ENCODE peak calls at places on chromosomes 2 and 18, in six cellular contexts. I is A549, F is GM23338, U is cardiac muscle cell, E is lower leg skin, C is prostate gland. O is an unnamed sample.

GRCh38 chr2:219368690-219369108 is 19.0 kb downstream of the DNPEP start:
- DNase-seq in I (peak), F (no peak), U (no peak), E (no peak), C (peak), O (peak)

GRCh38 chr2:236295481-236295880 is 31.3 kb upstream of the ASB18 start:
- DNase-seq in I (no peak), F (no peak), U (no peak), E (peak), C (no peak), O (no peak)

GRCh38 chr2:126804347-126804746 is 94.3 kb upstream of the TEX51 start:
- DNase-seq in I (no peak), F (no peak), U (no peak), E (peak), C (no peak), O (no peak)

GRCh38 chr2:68925298-68925885 is 27.3 kb downstream of the GKN2 start:
- DNase-seq in I (peak), F (peak), U (peak), E (no peak), C (peak), O (no peak)

GRCh38 chr2:174952607-174953006 is 52.6 kb downstream of the CHN1 start:
- DNase-seq in I (no peak), F (no peak), U (no peak), E (no peak), C (no peak), O (no peak)

GRCh38 chr2:165058471-165059265 is 103.3 kb upstream of the SLC38A11 start:
- DNase-seq in I (no peak), F (no peak), U (no peak), E (no peak), C (no peak), O (no peak)

GRCh38 chr18:67672142-67672541 is 155.6 kb upstream of the DSEL start:
- DNase-seq in I (no peak), F (no peak), U (no peak), E (no peak), C (no peak), O (no peak)

GRCh38 chr18:37341016-37341415 is 224.6 kb downstream of the CELF4 start:
- DNase-seq in I (no peak), F (no peak), U (no peak), E (no peak), C (no peak), O (no peak)

GRCh38 chr2:79125721-79125985 is 5.4 kb downstream of the REG1A start:
- DNase-seq in I (no peak), F (no peak), U (no peak), E (no peak), C (no peak), O (no peak)

GRCh38 chr2:79124907-79125720 is 4.8 kb downstream of the REG1A start:
- DNase-seq in I (no peak), F (no peak), U (no peak), E (no peak), C (no peak), O (no peak)

GRCh38 chr2:79116997-79117928 is 3.0 kb upstream of the REG1A start:
- DNase-seq in I (no peak), F (no peak), U (no peak), E (no peak), C (no peak), O (peak)

GRCh38 chr2:79120194-79120713 is at the start of gene REG1A:
- DNase-seq in I (no peak), F (no peak), U (no peak), E (no peak), C (no peak), O (no peak)

DNA sequence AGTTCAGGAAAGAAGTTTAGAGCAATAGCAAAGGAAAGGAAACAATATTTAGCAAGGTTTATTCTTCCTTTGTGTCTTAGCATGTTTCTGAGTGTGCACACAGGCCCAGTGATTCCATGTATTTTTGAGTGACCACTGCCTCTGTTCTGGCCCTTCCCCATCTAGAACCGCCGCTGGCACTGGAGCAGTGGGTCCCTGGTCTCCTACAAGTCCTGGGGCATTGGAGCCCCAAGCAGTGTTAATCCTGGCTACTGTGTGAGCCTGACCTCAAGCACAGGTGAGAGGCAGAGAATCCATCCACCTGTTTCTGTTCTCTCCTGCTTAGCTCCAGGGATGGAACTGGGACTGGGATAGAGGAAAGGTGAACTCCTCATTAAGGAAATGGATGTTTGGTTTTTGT is 2.4 kb downstream of the REG1A start:
- DNase-seq in I (no peak), F (no peak), U (no peak), E (no peak), C (no peak), O (no peak)
- H3K4me3 ChIP-seq in I (no peak), F (no peak), U (no peak), E (no peak), C (no peak), O (no peak)

GRCh38 chr2:18378020-18378653 is 182.3 kb downstream of the RDH14 start:
- DNase-seq in I (peak), F (peak), U (peak), E (no peak), C (peak), O (peak)
- TF ChIP-seq CTCF in I (peak), F (peak), U (peak), E (no peak), C (peak), O (peak)

DNA sequence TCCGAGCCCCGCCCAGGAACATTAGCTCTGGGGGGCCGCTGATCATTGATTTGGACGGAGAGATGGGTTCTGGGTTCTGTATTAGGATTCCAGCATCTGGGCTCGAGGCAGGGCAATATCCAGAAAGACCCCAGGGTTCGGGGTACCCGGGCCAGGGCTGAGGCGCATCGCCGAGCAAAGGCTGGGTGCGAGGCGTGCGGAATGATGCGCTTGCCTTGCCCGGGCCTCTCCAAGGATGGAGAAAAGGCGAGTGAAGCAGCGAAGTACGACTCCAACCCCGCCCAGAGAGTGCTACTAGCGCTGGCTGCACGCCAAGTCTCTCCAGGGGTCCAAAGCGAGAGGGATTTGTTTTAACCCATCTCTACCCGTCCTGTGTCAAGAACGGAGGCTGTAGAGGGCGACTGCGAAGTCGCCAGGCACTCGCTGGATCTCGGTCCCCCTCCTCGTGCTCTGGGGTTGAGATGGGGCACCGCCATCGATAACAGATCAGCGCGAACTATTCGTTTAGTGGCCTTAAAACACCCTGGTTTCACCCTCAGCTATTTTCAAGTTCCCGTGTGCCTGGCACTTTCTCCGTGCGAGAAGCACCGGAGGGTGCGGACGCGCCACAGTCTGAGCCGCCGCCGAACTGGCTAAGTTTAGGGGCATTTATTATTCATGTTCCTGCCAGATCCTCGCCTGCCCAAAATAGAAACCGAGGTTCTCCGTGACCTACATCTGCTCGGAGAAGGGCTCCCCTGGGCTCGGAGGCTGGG is 1.9 kb downstream of the ADCYAP1 start:
- DNase-seq in I (no peak), F (peak), U (no peak), E (peak), C (no peak), O (no peak)
- H3K4me3 ChIP-seq in I (no peak), F (peak), U (peak), E (peak), C (peak), O (no peak)

DNA sequence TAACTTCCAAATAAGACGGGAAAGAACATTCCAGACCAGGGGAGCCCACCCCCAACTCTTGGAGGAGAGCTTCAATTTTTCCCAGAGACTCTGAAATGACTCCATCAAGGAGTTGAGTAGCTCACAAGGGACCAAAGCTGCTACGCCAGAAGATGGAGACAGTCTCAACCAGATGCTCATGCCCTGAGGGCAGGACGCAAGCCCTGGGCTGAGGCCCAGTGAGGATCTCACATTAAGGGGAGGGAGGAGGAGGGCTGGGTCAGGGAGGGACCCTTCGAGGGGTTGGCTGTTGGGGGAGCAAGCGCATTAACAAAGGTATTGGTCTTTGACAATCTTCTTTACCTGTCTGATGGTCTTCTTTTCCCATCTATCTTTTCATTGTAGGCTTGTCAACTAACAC is 141.3 kb upstream of the SLC1A4 start:
- DNase-seq in I (no peak), F (peak), U (no peak), E (no peak), C (no peak), O (no peak)
- TF ChIP-seq CTCF in I (no peak), F (no peak), U (no peak), E (no peak), C (no peak), O (no peak)

GRCh38 chr2:193294371-193294770 is 1099.6 kb upstream of the TMEFF2 start:
- DNase-seq in I (no peak), F (no peak), U (no peak), E (no peak), C (no peak), O (no peak)
- H3K4me3 ChIP-seq in I (no peak), F (no peak), U (no peak), E (no peak), C (no peak), O (no peak)